ENCODE peak calls at places on chromosomes 1 and 21, in seven cellular contexts. C is kidney tubule cell, A is T-helper 2 cell, T is HCEC 1CT, E is memory B cell, S is heart right ventricle, J is HEK293T. Z is an unnamed sample.

GRCh38 chr1:209587778-209588177 is 4.3 kb downstream of the CAMK1G start:
- DNase-seq in J (no peak), E (no peak), C (no peak), A (no peak), T (peak), S (no peak), Z (no peak)

GRCh38 chr1:226659641-226660040 is 79.4 kb downstream of the ITPKB start:
- DNase-seq in E (no peak), J (no peak), C (no peak), A (no peak), T (no peak), S (no peak), Z (no peak)

GRCh38 chr1:211559222-211560010 is 19.5 kb downstream of the SLC30A1 start:
- DNase-seq in A (no peak), E (no peak), S (no peak), C (no peak), J (no peak), T (no peak), Z (no peak)

GRCh38 chr21:36120304-36120902 is 14.5 kb upstream of the CBR3 start:
- DNase-seq in C (no peak), S (no peak), E (no peak), J (no peak), T (no peak), A (no peak), Z (no peak)

GRCh38 chr1:67688526-67689219 is 3.7 kb downstream of the GADD45A start:
- DNase-seq in A (no peak), E (no peak), S (no peak), J (no peak), T (no peak), C (peak), Z (no peak)

GRCh38 chr1:69121708-69122107 is 446.0 kb upstream of the LRRC7 start:
- DNase-seq in A (no peak), T (no peak), E (no peak), J (no peak), S (no peak), C (no peak), Z (no peak)

GRCh38 chr1:223456747-223457146 is 63.5 kb downstream of the CCDC185 start:
- DNase-seq in C (peak), A (no peak), E (no peak), S (no peak), J (no peak), T (no peak), Z (no peak)

GRCh38 chr1:40736085-40736531 is 44.6 kb downstream of the NFYC start:
- DNase-seq in J (no peak), C (peak), E (no peak), S (peak), T (peak), A (no peak), Z (no peak)

GRCh38 chr1:44842415-44842762 is 664 bp downstream of the PTCH2 start:
- DNase-seq in E (no peak), S (no peak), T (no peak), J (no peak), C (no peak), A (no peak), Z (no peak)

GRCh38 chr1:10776206-10776905 is 20.1 kb downstream of the CASZ1 start:
- DNase-seq in J (no peak), S (no peak), E (no peak), C (no peak), T (no peak), A (no peak), Z (no peak)

GRCh38 chr1:17816511-17816910 is 61.4 kb downstream of the ACTL8 start:
- DNase-seq in E (no peak), C (no peak), A (no peak), S (no peak), T (no peak), J (no peak), Z (no peak)

GRCh38 chr1:143699115-143699514 is 272.7 kb downstream of the FAM72C start:
- DNase-seq in T (no peak), A (no peak), E (no peak), S (no peak), J (no peak), C (no peak), Z (no peak)

GRCh38 chr1:155110381-155110780 is 17.3 kb upstream of the EFNA1 start:
- DNase-seq in J (no peak), T (no peak), E (no peak), S (no peak), C (no peak), A (no peak), Z (no peak)

GRCh38 chr1:47986741-47987140 is 10.4 kb downstream of the TRABD2B start:
- DNase-seq in S (peak), C (no peak), E (no peak), A (no peak), J (no peak), T (no peak), Z (no peak)

GRCh38 chr1:10679521-10680220 is 116.8 kb downstream of the CASZ1 start:
- DNase-seq in S (peak), J (peak), A (no peak), E (no peak), T (peak), C (peak), Z (peak)

GRCh38 chr1:10788592-10789006 is 7.8 kb downstream of the CASZ1 start:
- DNase-seq in T (no peak), E (no peak), J (no peak), C (peak), S (peak), A (no peak), Z (no peak)

GRCh38 chr1:93702102-93702827 is 20.6 kb upstream of the BCAR3 start:
- DNase-seq in T (no peak), A (no peak), C (peak), J (no peak), E (no peak), S (peak), Z (no peak)

GRCh38 chr1:153881764-153882163 is 41.0 kb downstream of the GATAD2B start:
- DNase-seq in S (no peak), J (peak), A (no peak), E (no peak), C (no peak), T (peak), Z (no peak)

GRCh38 chr1:238176441-238176840 is 285.7 kb upstream of the ZP4 start:
- DNase-seq in S (no peak), A (no peak), C (no peak), J (no peak), E (no peak), T (no peak), Z (no peak)

GRCh38 chr1:209607102-209607794 is 23.7 kb downstream of the CAMK1G start:
- DNase-seq in C (peak), A (no peak), T (peak), E (no peak), S (no peak), J (no peak), Z (no peak)

GRCh38 chr1:226002667-226003501 is 3.7 kb upstream of the SDE2 start:
- DNase-seq in E (no peak), A (no peak), S (peak), T (peak), C (no peak), J (peak), Z (peak)

GRCh38 chr1:55049271-55049913 is 10.0 kb downstream of the PCSK9 start:
- DNase-seq in J (no peak), C (no peak), A (no peak), T (no peak), E (no peak), S (no peak), Z (no peak)

GRCh38 chr1:235708390-235708962 is 58.9 kb upstream of the GNG4 start:
- DNase-seq in J (no peak), S (no peak), T (peak), A (no peak), C (peak), E (no peak), Z (no peak)

GRCh38 chr1:36824390-36824861 is 209.9 kb downstream of the GRIK3 start:
- DNase-seq in J (no peak), S (no peak), A (no peak), E (no peak), T (no peak), C (no peak), Z (no peak)

GRCh38 chr1:160682983-160683886 is 28.4 kb downstream of the CD48 start:
- DNase-seq in S (no peak), E (no peak), J (no peak), T (no peak), A (no peak), C (no peak), Z (no peak)

GRCh38 chr1:100950776-100951175 is 54.9 kb downstream of the SLC30A7 start:
- DNase-seq in C (no peak), T (peak), E (no peak), A (no peak), S (no peak), J (no peak), Z (no peak)

GRCh38 chr21:25456672-25457071 is 150.6 kb downstream of the MRPL39 start:
- DNase-seq in C (peak), J (no peak), S (no peak), A (no peak), E (peak), T (no peak), Z (no peak)

GRCh38 chr1:204207136-204207616 is 6.6 kb downstream of the GOLT1A start:
- DNase-seq in A (peak), E (peak), T (peak), S (peak), C (peak), J (peak), Z (peak)

GRCh38 chr21:45580181-45580575 is 37.9 kb upstream of the SLC19A1 start:
- DNase-seq in E (no peak), J (no peak), S (no peak), C (no peak), T (no peak), A (no peak), Z (peak)

GRCh38 chr1:156499194-156499702 is 1.3 kb downstream of the MEF2D start:
- DNase-seq in A (no peak), J (no peak), C (peak), S (no peak), E (no peak), T (peak), Z (no peak)

GRCh38 chr1:172154571-172154970 is 265.9 kb upstream of the C1orf105 start:
- DNase-seq in J (no peak), A (no peak), T (peak), E (no peak), C (peak), S (no peak), Z (no peak)

GRCh38 chr1:33815061-33815460 is 48.8 kb upstream of the HMGB4 start:
- DNase-seq in J (no peak), T (peak), E (no peak), S (no peak), C (peak), A (no peak), Z (peak)

Z was measured in lung.